ENCODE peak calls at places on chromosomes 13 and 19, in eight cellular contexts. I is upper lobe of left lung, W is GM12878, M is K562, N is Panc1, Z is HepG2, F is GM23338, C is HCT116. X is an unnamed sample.
A peak's percentile ranks its signal among the peaks of the same experiment; 100 is the strongest.

GRCh38 chr13:59770451-59770850 is 393.3 kb downstream of the DIAPH3 start:
- ATAC-seq in I (no peak), W (no peak), M (no peak), N (no peak), Z (no peak), F (no peak), C (no peak), X (no peak)

GRCh38 chr19:47545061-47545948 is 27.6 kb downstream of the ZNF541 start:
- ATAC-seq in I (no peak), W (no peak), M (no peak), N (no peak), Z (peak; percentile 55), F (peak; percentile 75), C (no peak), X (no peak)

GRCh38 chr13:45700971-45701900 is 884 bp upstream of the CBY2 start:
- ATAC-seq in I (no peak), W (peak; percentile 81), M (peak; percentile 77), N (no peak), Z (peak; percentile 68), F (peak; percentile 62), C (peak; percentile 82), X (no peak)

GRCh38 chr19:29495971-29496441 is 29.8 kb upstream of the VSTM2B start:
- ATAC-seq in I (peak; percentile 7), W (no peak), M (no peak), N (peak; percentile 58), Z (peak; percentile 29), F (no peak), C (no peak), X (no peak)

GRCh38 chr13:42971670-42972355 is 20.2 kb downstream of the EPSTI1 start:
- ATAC-seq in I (no peak), W (peak; percentile 23), M (no peak), N (no peak), Z (no peak), F (no peak), C (no peak), X (no peak)

GRCh38 chr19:32976223-32976805 is 4.3 kb downstream of the FAAP24 start:
- ATAC-seq in I (no peak), W (no peak), M (no peak), N (no peak), Z (no peak), F (peak; percentile 6), C (no peak), X (no peak)

GRCh38 chr19:8302357-8302691 is 5.8 kb downstream of the CD320 start:
- ATAC-seq in I (no peak), W (no peak), M (no peak), N (no peak), Z (no peak), F (no peak), C (no peak), X (peak; percentile 57)

GRCh38 chr19:16376649-16377048 is 52.0 kb downstream of the KLF2 start:
- ATAC-seq in I (no peak), W (peak; percentile 62), M (peak; percentile 91), N (peak; percentile 83), Z (peak; percentile 82), F (peak; percentile 97), C (peak; percentile 98), X (no peak)

GRCh38 chr19:50850738-50851137 is 4.0 kb upstream of the KLK3 start:
- ATAC-seq in I (no peak), W (no peak), M (no peak), N (no peak), Z (no peak), F (no peak), C (no peak), X (no peak)

GRCh38 chr13:98751397-98752110 is 918 bp downstream of the SLC15A1 start:
- ATAC-seq in I (no peak), W (no peak), M (no peak), N (peak; percentile 85), Z (peak; percentile 66), F (peak; percentile 79), C (peak; percentile 73), X (no peak)

GRCh38 chr19:58336820-58337219 is 10.0 kb downstream of the ZSCAN22 start:
- ATAC-seq in I (no peak), W (no peak), M (no peak), N (no peak), Z (no peak), F (no peak), C (no peak), X (no peak)

GRCh38 chr19:33302974-33303790 is 848 bp upstream of the CEBPA start:
- ATAC-seq in I (peak; percentile 8), W (peak; percentile 28), M (peak; percentile 17), N (peak; percentile 66), Z (peak; percentile 48), F (peak; percentile 53), C (peak; percentile 50), X (peak; percentile 69)

GRCh38 chr13:50156722-50157121 is 141.5 kb downstream of the KCNRG start:
- ATAC-seq in I (no peak), W (no peak), M (no peak), N (no peak), Z (peak; percentile 87), F (peak; percentile 76), C (no peak), X (no peak)

GRCh38 chr13:44132710-44133109 is 240.9 kb upstream of the SERP2 start:
- ATAC-seq in I (peak; percentile 84), W (no peak), M (no peak), N (no peak), Z (no peak), F (no peak), C (peak; percentile 60), X (peak; percentile 74)

GRCh38 chr13:107767119-107767518 is 448.2 kb downstream of the LIG4 start:
- ATAC-seq in I (no peak), W (no peak), M (no peak), N (no peak), Z (no peak), F (no peak), C (no peak), X (no peak)

GRCh38 chr13:46948338-46948737 is 51.5 kb upstream of the HTR2A start:
- ATAC-seq in I (no peak), W (no peak), M (no peak), N (no peak), Z (no peak), F (no peak), C (no peak), X (no peak)

GRCh38 chr19:19319725-19320361 is 466 bp downstream of the SUGP1 start:
- ATAC-seq in I (peak; percentile 2), W (peak; percentile 10), M (peak; percentile 21), N (peak; percentile 2), Z (peak; percentile 18), F (peak; percentile 20), C (peak; percentile 16), X (no peak)

GRCh38 chr13:110831437-110832204 is 83.2 kb downstream of the ANKRD10 start:
- ATAC-seq in I (peak; percentile 27), W (no peak), M (no peak), N (no peak), Z (peak; percentile 47), F (no peak), C (no peak), X (no peak)

GRCh38 chr13:71754407-71754974 is 112.5 kb downstream of the DACH1 start:
- ATAC-seq in I (no peak), W (no peak), M (no peak), N (no peak), Z (no peak), F (no peak), C (no peak), X (peak; percentile 71)

GRCh38 chr19:49497047-49497789 is 984 bp downstream of the RPS11 start:
- ATAC-seq in I (peak; percentile 34), W (peak; percentile 41), M (peak; percentile 37), N (no peak), Z (no peak), F (peak; percentile 0), C (no peak), X (no peak)

GRCh38 chr13:60047943-60048342 is 115.8 kb downstream of the DIAPH3 start:
- ATAC-seq in I (no peak), W (no peak), M (no peak), N (no peak), Z (peak; percentile 27), F (peak; percentile 69), C (no peak), X (no peak)

GRCh38 chr13:100130092-100130491 is 41.2 kb downstream of the PCCA start:
- ATAC-seq in I (no peak), W (no peak), M (no peak), N (no peak), Z (no peak), F (peak; percentile 82), C (no peak), X (no peak)

GRCh38 chr13:111278258-111278657 is 42.2 kb upstream of the TEX29 start:
- ATAC-seq in I (no peak), W (no peak), M (no peak), N (no peak), Z (no peak), F (no peak), C (no peak), X (no peak)

GRCh38 chr13:74248477-74248876 is 114.3 kb upstream of the KLF12 start:
- ATAC-seq in I (no peak), W (no peak), M (no peak), N (no peak), Z (no peak), F (no peak), C (no peak), X (no peak)

GRCh38 chr13:95535243-95535642 is 17.3 kb upstream of the CLDN10 start:
- ATAC-seq in I (peak; percentile 73), W (peak; percentile 34), M (peak; percentile 63), N (peak; percentile 93), Z (peak; percentile 94), F (no peak), C (peak; percentile 92), X (no peak)

GRCh38 chr13:113013878-113014751 is 45.1 kb downstream of the MCF2L start:
- ATAC-seq in I (no peak), W (no peak), M (no peak), N (no peak), Z (no peak), F (no peak), C (no peak), X (no peak)

GRCh38 chr13:85498774-85499173 is 300.4 kb downstream of the SLITRK6 start:
- ATAC-seq in I (no peak), W (no peak), M (no peak), N (no peak), Z (no peak), F (no peak), C (no peak), X (no peak)

GRCh38 chr13:21344662-21345176 is 114.4 kb downstream of the ZDHHC20 start:
- ATAC-seq in I (no peak), W (peak; percentile 69), M (peak; percentile 21), N (no peak), Z (peak; percentile 36), F (no peak), C (no peak), X (no peak)
- TF ChIP-seq POLR2AphosphoS5 in I (no peak), W (no peak), M (no peak), N (no peak), Z (no peak), F (no peak), C (no peak), X (no peak)

GRCh38 chr19:38653028-38653571 is 5.7 kb downstream of the ACTN4 start:
- ATAC-seq in I (no peak), W (no peak), M (peak; percentile 12), N (no peak), Z (peak; percentile 64), F (no peak), C (no peak), X (peak; percentile 30)
- TF ChIP-seq POLR2AphosphoS5 in I (no peak), W (no peak), M (no peak), N (no peak), Z (no peak), F (no peak), C (no peak), X (peak; percentile 70)

GRCh38 chr19:2988568-2988967 is 11.2 kb downstream of the TLE6 start:
- ATAC-seq in I (no peak), W (no peak), M (no peak), N (no peak), Z (no peak), F (no peak), C (no peak), X (no peak)
- TF ChIP-seq POLR2AphosphoS5 in I (no peak), W (no peak), M (no peak), N (no peak), Z (no peak), F (no peak), C (no peak), X (no peak)

GRCh38 chr13:90020536-90020935 is 1327.0 kb upstream of the MIR17HG start:
- ATAC-seq in I (no peak), W (no peak), M (no peak), N (no peak), Z (no peak), F (no peak), C (no peak), X (no peak)
- TF ChIP-seq POLR2AphosphoS5 in I (no peak), W (no peak), M (no peak), N (no peak), Z (no peak), F (no peak), C (no peak), X (no peak)

X was measured in gastroesophageal sphincter.